ENCODE peak calls at places on chromosomes 5 and 9, in eight cellular contexts. G is uterus; F is vagina; B is A673; W is cardiac muscle cell; U is transverse colon; I is colonic mucosa; A is CD8-positive, alpha-beta T cell. P is an unnamed sample. For H3K4me1, the result is how much of the 10 kb centered on the place peaks cover.

GRCh38 chr5:148179234-148179824 is 11.0 kb downstream of the SPINK14 start:
- DNase-seq in B (peak), F (no peak), A (no peak), I (peak), G (no peak), U (no peak), W (peak), P (peak)

GRCh38 chr9:106932675-106933074 is 69.7 kb downstream of the ZNF462 start:
- DNase-seq in F (no peak), I (no peak), U (no peak), G (no peak), A (no peak), B (no peak), W (no peak), P (no peak)

GRCh38 chr9:92044945-92045344 is 70.3 kb downstream of the SPTLC1 start:
- DNase-seq in A (no peak), W (no peak), U (no peak), I (no peak), G (no peak), B (no peak), F (no peak), P (no peak)

GRCh38 chr5:14925326-14925725 is 53.7 kb upstream of the ANKH start:
- DNase-seq in W (no peak), A (no peak), G (no peak), U (no peak), I (no peak), F (no peak), B (no peak), P (no peak)

GRCh38 chr5:78497573-78498533 is 137.4 kb downstream of the SCAMP1 start:
- DNase-seq in B (no peak), A (no peak), I (peak), F (no peak), G (no peak), U (no peak), W (no peak), P (no peak)

GRCh38 chr9:137183980-137184595 is 4.3 kb downstream of the ANAPC2 start:
- DNase-seq in B (no peak), A (no peak), F (no peak), G (no peak), W (no peak), I (no peak), U (no peak), P (no peak)

GRCh38 chr5:149799119-149799623 is 69.1 kb downstream of the PPARGC1B start:
- DNase-seq in A (no peak), B (peak), G (peak), U (peak), F (no peak), W (peak), I (peak), P (no peak)

GRCh38 chr5:61229416-61229815 is 67.1 kb upstream of the SMIM15 start:
- DNase-seq in W (peak), A (no peak), G (no peak), I (no peak), U (no peak), F (no peak), B (no peak), P (no peak)

GRCh38 chr5:90621848-90622247 is 63.3 kb downstream of the ADGRV1 start:
- DNase-seq in U (no peak), I (no peak), A (no peak), F (no peak), G (no peak), B (no peak), W (no peak), P (no peak)

GRCh38 chr5:150778103-150778516 is 447 bp upstream of the SMIM3 start:
- DNase-seq in G (no peak), F (no peak), I (peak), U (no peak), B (no peak), W (peak), A (no peak), P (no peak)

GRCh38 chr5:140627972-140628371 is 5.0 kb downstream of the CD14 start:
- DNase-seq in A (no peak), G (no peak), B (no peak), U (no peak), I (no peak), F (no peak), W (no peak), P (no peak)

DNA sequence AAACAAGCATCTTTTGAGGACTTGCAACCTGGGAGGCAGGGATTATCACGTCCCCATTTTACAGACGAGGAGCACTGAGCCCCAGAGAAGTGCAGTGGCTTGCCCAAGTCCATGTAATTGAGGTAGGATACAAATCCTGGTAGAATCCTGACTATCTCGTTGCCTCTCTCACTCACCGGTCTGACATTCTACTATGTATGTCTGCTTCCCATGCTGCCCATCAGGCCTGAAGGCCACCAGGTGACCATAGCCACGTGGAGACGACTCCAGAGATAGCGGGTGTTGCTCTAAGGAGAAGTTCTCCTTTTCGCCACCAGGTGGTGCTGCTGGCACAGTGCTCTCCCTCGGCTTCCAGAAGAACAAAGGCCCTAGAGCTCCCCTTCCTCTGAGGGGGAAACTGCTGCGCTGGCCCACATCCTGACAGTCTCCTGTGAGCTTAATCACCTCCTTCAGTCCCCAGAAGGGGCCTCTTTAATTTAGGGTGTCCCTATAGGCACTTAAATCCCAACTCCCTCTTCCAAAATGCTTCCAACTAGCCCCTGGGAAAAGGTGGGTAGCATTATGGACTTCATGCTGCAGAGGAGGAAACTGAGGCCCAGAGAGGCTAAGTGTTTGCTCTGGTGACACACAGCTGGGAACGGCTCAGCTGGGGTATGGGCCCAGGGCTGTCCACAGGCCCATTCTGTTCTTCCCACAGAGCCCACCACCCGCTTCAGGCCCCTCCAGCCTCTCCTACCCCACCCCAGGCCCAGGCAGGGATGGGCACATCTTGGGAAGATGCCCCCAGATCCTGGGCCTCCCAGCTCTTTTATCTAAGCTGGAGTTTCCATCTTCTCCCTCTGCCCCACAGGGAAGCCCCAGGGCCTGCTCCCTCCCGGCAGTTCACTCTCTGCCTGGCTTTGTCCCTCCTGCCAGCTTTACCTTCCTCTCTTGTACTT is 6.4 kb downstream of the SLC34A1 start:
- DNase-seq in A (peak), G (peak), W (peak), U (peak), F (no peak), I (peak), B (peak), P (peak)
- H3K27ac ChIP-seq in A (no peak), G (no peak), W (no peak), U (no peak), F (peak), I (peak), B (no peak), P (peak)

DNA sequence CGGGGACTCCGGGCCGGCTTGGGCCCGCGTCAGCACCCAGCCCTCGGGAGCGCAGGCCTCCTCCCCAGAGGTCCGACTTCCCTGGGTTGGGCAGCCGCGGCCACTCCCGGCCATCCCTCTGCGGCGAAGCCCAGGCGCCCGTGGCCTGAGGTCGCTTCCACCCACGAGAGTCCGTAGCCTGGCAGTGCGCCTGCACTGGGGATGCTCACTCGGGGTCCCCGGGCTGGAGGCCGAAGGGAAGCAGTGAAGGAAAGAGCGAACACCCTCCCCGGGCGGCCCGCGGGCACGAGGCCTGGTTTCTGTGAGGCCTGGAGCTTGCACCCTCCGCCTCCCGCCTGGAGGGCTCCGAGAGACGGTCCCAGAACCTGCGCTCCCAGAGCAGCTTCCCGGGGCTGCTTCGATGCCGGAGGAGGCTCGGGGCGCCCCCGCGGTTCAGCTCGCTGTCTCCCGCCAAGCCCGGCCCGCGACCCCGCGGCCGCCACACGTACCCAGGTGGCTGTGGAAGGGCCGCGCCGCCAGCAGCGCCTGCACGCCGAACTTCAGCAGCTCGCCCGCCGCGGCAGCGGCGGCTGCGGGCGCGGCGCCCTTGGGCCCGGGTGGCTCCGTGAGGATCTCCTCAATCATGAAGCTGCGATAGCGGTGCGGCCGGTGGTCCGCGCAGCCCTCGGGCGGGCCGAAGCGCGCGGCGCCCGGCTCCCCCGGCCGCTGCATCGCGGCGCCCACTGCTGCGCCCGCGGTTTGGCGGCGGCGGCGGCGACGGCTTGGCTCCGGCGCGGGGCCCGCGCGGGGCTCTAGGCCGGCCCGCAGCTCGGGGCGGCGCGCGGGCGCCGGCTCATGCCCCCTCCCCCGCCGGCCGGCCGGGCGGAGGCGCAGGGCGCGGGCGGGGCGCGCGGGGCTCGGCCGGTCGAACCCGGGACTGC is at the start of gene BARX1:
- DNase-seq in U (no peak), W (no peak), F (no peak), A (no peak), I (no peak), G (no peak), B (peak), P (no peak)
- H3K4me1 ChIP-seq in U (half or more), W (under half), F (half or more), A (under half), I (under half), G (under half), B (under half), P (half or more)

DNA sequence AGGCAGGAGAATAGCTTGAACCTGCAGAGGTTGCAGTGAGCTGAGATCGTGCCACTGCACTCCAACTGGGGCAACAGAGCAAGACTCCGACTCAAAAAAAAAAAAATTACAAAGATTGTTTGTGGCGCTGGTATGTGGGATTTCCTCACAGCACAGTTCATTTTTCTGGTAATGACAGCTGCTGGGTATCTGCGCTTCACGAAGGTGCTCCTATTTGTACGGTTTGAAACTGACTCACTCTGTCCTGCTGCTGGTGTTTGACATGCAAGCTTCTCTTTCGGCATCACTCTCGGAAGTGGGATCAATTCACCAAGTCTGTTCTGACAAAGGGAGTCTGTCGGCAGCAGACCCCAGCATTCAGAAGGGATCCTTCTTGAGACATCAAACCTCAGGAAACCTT is 26.3 kb downstream of the MAML1 start:
- DNase-seq in G (no peak), A (no peak), I (no peak), U (no peak), F (no peak), W (no peak), B (no peak), P (no peak)
- H3K4me3 ChIP-seq in G (no peak), A (no peak), I (no peak), U (no peak), F (no peak), W (no peak), B (no peak), P (no peak)

GRCh38 chr5:113367586-113367985 is 67.2 kb downstream of the TSSK1B start:
- DNase-seq in F (no peak), W (no peak), A (no peak), G (no peak), I (no peak), B (no peak), U (no peak), P (no peak)
- H3K27ac ChIP-seq in F (no peak), W (no peak), A (no peak), G (no peak), I (no peak), B (no peak), U (no peak), P (no peak)

GRCh38 chr9:121738391-121738790 is 87.0 kb downstream of the DAB2IP start:
- DNase-seq in A (no peak), F (no peak), W (no peak), I (no peak), G (no peak), U (no peak), B (no peak), P (no peak)
- H3K4me1 ChIP-seq in A (under half), F (half or more), W (under half), I (under half), G (under half), U (half or more), B (under half), P (under half)

GRCh38 chr5:181047921-181048320 is 7.9 kb downstream of the BTNL9 start:
- DNase-seq in I (no peak), W (no peak), G (no peak), B (no peak), A (no peak), U (no peak), F (peak), P (no peak)
- H3K4me3 ChIP-seq in I (no peak), W (no peak), G (no peak), B (no peak), A (no peak), U (no peak), F (no peak), P (no peak)

DNA sequence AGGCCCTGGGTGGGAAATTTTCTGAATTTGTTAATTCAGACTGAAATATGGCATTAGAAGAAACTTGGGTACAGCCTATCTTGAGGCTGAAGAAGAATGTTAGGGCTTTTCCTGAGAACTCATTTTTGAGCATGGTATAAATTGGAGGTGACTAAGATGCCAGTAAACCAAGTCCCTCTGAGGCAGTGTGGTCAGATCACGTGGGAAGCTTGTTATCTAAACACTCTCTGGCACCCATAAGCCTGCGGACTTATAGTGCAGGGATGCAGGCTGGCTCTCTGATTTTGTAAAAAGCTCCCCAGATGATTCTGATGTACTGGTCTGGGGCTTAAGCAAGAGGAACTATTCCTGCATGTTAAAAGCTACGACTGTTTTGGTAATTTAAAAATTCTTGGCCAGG is 34.3 kb downstream of the MTMR12 start:
- DNase-seq in G (no peak), F (no peak), B (no peak), I (no peak), A (no peak), U (no peak), W (peak), P (peak)
- H3K27ac ChIP-seq in G (no peak), F (no peak), B (no peak), I (no peak), A (no peak), U (no peak), W (no peak), P (no peak)

P was measured in CD4-positive, alpha-beta memory T cell.